ENCODE peak calls at places on chromosomes 2 and 18, in seven cellular contexts. K, U, L, H, G, O and Z are unnamed samples.

GRCh38 chr2:178498137-178498536 is 17.9 kb downstream of the PLEKHA3 start:
- DNase-seq in K (no peak), U (no peak), L (no peak), H (no peak), G (no peak), O (no peak), Z (no peak)

GRCh38 chr2:140775426-140775825 is 1355.4 kb downstream of the LRP1B start:
- DNase-seq in K (no peak), U (no peak), L (no peak), H (no peak), G (no peak), O (no peak), Z (no peak)

GRCh38 chr18:49406863-49407262 is 53.6 kb downstream of the DYM start:
- DNase-seq in K (no peak), U (no peak), L (no peak), H (no peak), G (no peak), O (no peak), Z (no peak)

GRCh38 chr2:213251618-213252017 is 32.6 kb upstream of the SPAG16 start:
- DNase-seq in K (no peak), U (no peak), L (no peak), H (peak), G (no peak), O (no peak), Z (no peak)

GRCh38 chr2:15346624-15347023 is 214.5 kb downstream of the NBAS start:
- DNase-seq in K (no peak), U (no peak), L (no peak), H (no peak), G (no peak), O (no peak), Z (no peak)

GRCh38 chr18:32470136-32470712 is 458 bp downstream of the GAREM1 start:
- DNase-seq in K (peak), U (peak), L (peak), H (peak), G (peak), O (peak), Z (peak)

GRCh38 chr18:45686892-45687611 is 36.9 kb upstream of the SLC14A1 start:
- DNase-seq in K (no peak), U (no peak), L (no peak), H (no peak), G (peak), O (no peak), Z (no peak)

GRCh38 chr2:200756618-200757321 is 54.9 kb upstream of the BZW1 start:
- DNase-seq in K (no peak), U (no peak), L (no peak), H (no peak), G (peak), O (no peak), Z (no peak)

GRCh38 chr2:104930739-104931138 is 76.8 kb downstream of the POU3F3 start:
- DNase-seq in K (no peak), U (no peak), L (no peak), H (no peak), G (no peak), O (no peak), Z (no peak)

GRCh38 chr18:56233595-56233994 is 404.8 kb downstream of the TXNL1 start:
- DNase-seq in K (no peak), U (peak), L (no peak), H (no peak), G (no peak), O (peak), Z (no peak)

GRCh38 chr2:101349893-101350662 is 37.2 kb downstream of the CREG2 start:
- DNase-seq in K (no peak), U (no peak), L (no peak), H (no peak), G (no peak), O (no peak), Z (no peak)

GRCh38 chr18:74631242-74632087 is 33.8 kb downstream of the ZNF407 start:
- DNase-seq in K (no peak), U (no peak), L (no peak), H (no peak), G (no peak), O (no peak), Z (no peak)

GRCh38 chr18:63949068-63949737 is at the start of gene HMSD:
- DNase-seq in K (no peak), U (peak), L (peak), H (peak), G (peak), O (peak), Z (peak)

GRCh38 chr18:62992877-62993365 is 277.6 kb downstream of the PHLPP1 start:
- DNase-seq in K (no peak), U (no peak), L (no peak), H (no peak), G (no peak), O (no peak), Z (no peak)

GRCh38 chr18:33269223-33269622 is 171.3 kb downstream of the CCDC178 start:
- DNase-seq in K (no peak), U (no peak), L (no peak), H (no peak), G (no peak), O (no peak), Z (no peak)

GRCh38 chr2:54067851-54068375 is 47.5 kb upstream of the ACYP2 start:
- DNase-seq in K (no peak), U (no peak), L (no peak), H (no peak), G (no peak), O (no peak), Z (no peak)

GRCh38 chr18:21129586-21130216 is 18.1 kb upstream of the ROCK1 start:
- DNase-seq in K (no peak), U (no peak), L (no peak), H (no peak), G (no peak), O (no peak), Z (no peak)

GRCh38 chr2:62794791-62795190 is 89.3 kb downstream of the EHBP1 start:
- DNase-seq in K (no peak), U (no peak), L (no peak), H (no peak), G (no peak), O (no peak), Z (no peak)

GRCh38 chr2:198499539-198499938 is 695.1 kb downstream of the PLCL1 start:
- DNase-seq in K (no peak), U (peak), L (no peak), H (no peak), G (no peak), O (no peak), Z (no peak)

GRCh38 chr2:118000041-118000440 is 13.8 kb downstream of the CCDC93 start:
- DNase-seq in K (no peak), U (no peak), L (no peak), H (no peak), G (no peak), O (no peak), Z (no peak)

GRCh38 chr2:46657042-46657504 is 177.7 kb downstream of the TMEM247 start:
- DNase-seq in K (no peak), U (no peak), L (peak), H (peak), G (peak), O (peak), Z (no peak)

GRCh38 chr2:65070172-65070830 is 14.1 kb downstream of the CEP68 start:
- DNase-seq in K (no peak), U (no peak), L (no peak), H (peak), G (peak), O (no peak), Z (no peak)

GRCh38 chr18:74249181-74249968 is 42.4 kb downstream of the CYB5A start:
- DNase-seq in K (no peak), U (no peak), L (no peak), H (no peak), G (no peak), O (no peak), Z (peak)

GRCh38 chr2:119820275-119820674 is 60.6 kb downstream of the PTPN4 start:
- DNase-seq in K (no peak), U (peak), L (no peak), H (no peak), G (no peak), O (no peak), Z (no peak)

GRCh38 chr2:105934467-105934866 is 189.8 kb downstream of the NCK2 start:
- DNase-seq in K (no peak), U (no peak), L (no peak), H (peak), G (no peak), O (no peak), Z (no peak)

GRCh38 chr2:106284691-106285202 is 90.6 kb upstream of the UXS1 start:
- DNase-seq in K (no peak), U (no peak), L (no peak), H (no peak), G (no peak), O (no peak), Z (no peak)

DNA sequence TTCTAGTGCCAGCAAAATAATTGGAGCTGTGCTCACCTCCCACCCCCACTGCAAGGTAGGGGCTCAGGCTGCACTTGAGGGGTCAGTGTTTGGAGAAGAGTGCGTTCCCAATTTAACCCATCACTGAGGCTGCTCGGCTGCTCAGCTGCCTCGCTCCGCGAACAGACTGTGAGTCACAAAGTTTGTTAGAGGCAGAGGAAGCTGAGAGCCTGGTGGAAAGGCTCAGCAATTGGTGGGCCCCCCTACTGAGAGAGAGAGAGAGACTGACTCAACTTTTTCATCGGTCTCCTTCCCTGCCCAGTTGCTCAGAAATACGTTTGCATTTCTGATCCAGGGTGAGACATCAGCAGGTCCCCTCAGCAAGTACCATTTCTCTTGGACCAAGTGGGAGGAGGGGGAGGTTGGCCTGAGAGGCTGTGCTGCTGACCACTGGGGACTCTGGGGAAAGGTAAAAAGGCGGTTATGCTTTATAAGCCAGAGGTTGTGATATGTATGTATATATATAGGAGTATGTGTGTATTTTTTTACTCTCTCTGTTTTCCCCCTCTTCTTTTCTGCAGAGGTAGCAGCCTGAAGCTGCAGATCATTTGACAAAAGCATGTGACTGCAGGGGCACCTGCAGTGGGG is 1.5 kb downstream of the EFR3B start:
- DNase-seq in K (no peak), U (no peak), L (no peak), H (peak), G (no peak), O (no peak), Z (no peak)
- TF ChIP-seq POLR2A in K (no peak), U (no peak), L (no peak), H (no peak), G (no peak), O (no peak), Z (no peak)

GRCh38 chr2:218925434-218925833 is 34.0 kb upstream of the CDK5R2 start:
- DNase-seq in K (no peak), U (no peak), L (no peak), H (no peak), G (no peak), O (no peak), Z (no peak)

GRCh38 chr2:218927876-218928275 is 31.6 kb upstream of the CDK5R2 start:
- DNase-seq in K (no peak), U (no peak), L (no peak), H (no peak), G (no peak), O (no peak), Z (no peak)

GRCh38 chr2:218924757-218925156 is 34.7 kb upstream of the CDK5R2 start:
- DNase-seq in K (no peak), U (no peak), L (no peak), H (no peak), G (no peak), O (no peak), Z (no peak)

DNA sequence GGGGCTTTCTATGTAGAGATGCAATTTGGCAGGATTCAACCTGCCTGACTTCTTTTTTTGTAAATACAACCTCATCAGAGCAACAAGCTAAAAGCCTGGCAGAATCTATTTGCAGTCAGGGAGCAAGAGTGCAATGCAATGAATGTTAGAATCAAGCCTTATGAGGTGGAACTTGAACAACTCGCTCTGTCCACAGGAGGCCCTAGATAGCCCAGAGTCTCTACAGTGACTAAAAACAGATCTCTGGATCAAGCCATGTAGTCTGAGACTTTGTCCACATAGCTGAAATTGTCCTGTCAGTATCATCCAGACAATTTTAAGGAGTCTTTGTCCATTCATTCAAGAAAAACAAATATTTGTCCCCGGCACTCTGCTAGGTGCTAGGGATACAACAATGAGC is 32.1 kb upstream of the CDK5R2 start:
- DNase-seq in K (no peak), U (no peak), L (no peak), H (no peak), G (no peak), O (no peak), Z (no peak)
- TF ChIP-seq CTCF in K (no peak), U (no peak), L (no peak), H (no peak), G (no peak), O (no peak), Z (no peak)

DNA sequence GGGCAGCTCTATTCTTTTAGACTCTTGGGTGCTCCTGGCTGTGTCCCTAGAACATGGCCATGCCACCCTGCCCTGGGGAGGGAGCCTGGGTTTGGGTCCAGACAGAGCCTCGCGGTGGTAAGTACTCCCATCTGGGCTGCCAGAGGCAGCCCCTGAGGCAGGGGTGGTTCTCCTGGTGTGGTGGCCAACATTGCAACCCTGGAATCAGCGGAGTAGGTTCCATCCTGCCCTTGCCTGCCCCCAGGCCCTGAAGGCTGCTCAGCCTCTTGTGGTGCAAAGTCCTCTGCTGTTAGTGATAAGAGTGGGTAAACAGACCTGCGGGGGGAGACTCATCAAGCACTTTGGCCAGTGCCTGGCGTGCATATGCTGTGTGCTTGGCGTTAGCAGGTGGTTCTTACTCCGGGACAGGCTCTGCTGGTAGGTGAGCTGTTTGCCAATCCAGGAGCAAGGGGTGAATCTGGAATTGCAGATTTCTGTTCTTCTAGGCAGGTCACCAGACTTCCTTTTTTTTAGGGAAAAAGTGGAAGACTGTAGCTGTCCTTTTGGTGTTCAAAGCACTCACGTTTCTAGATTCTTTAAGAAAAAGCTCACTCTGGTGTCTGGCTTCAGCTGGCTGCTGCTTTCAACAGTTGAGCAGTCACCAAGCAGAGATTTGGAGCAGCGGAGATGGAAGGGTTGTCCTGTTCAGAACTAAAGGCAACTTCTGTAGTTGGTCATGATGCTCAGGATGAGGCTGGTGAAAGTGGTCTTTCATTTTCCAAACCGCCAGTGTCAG is 3.2 kb downstream of the CNNM3 start:
- DNase-seq in K (no peak), U (no peak), L (no peak), H (no peak), G (peak), O (no peak), Z (no peak)
- TF ChIP-seq POLR2A in K (no peak), U (no peak), L (no peak), H (no peak), G (no peak), O (no peak), Z (no peak)

DNA sequence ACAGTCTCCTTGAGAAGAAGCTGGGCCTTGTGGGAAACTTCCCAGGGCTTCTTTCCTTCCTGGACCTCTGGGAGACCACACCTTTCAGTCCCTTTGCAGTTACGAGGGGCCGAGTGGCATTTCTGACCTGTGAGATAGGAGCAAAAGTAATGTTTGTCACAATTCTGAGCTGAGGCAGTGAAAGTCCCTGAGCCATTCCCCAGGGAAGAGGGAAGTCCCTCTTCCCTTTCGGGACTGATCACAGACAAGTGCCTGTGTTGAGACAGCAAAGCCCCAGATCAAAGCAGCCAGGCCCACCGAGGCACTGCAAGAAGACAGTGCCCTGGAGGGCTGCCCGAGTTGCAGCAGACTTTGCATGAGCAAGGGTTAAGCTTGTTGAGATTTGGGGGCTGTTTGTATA is 41.9 kb downstream of the RHOB start:
- DNase-seq in K (no peak), U (no peak), L (no peak), H (no peak), G (no peak), O (no peak), Z (peak)
- TF ChIP-seq CTCF in K (no peak), U (no peak), L (no peak), H (no peak), G (no peak), O (no peak), Z (no peak)

GRCh38 chr18:712401-713134 is at the start of gene ENOSF1:
- DNase-seq in K (peak), U (peak), L (peak), H (peak), G (peak), O (peak), Z (peak)
- TF ChIP-seq POLR2A in K (peak), U (peak), L (no peak), H (no peak), G (peak), O (no peak), Z (no peak)

DNA sequence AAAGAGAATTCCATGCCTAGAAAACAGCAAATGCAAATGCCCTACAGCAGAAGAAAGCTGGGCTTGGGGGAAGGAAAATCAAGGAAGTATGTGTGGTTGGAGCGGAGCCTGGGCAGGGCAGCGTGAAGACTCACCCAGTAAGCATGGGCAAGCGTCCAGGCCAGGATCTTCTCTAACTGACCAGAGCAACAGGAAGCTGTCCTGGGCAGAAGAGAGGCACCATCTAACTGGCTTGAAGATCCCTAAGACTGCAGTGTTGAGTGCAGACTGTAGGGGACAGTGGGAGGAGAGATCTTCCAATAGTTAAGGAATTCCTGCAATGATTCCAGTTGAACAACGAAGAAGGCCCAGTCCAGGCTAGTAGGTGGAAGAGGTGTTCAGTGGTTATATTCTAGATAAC is 57.9 kb downstream of the NXPH2 start:
- DNase-seq in K (no peak), U (no peak), L (no peak), H (peak), G (no peak), O (no peak), Z (no peak)
- TF ChIP-seq CTCF in K (no peak), U (no peak), L (no peak), H (no peak), G (no peak), O (no peak), Z (no peak)

DNA sequence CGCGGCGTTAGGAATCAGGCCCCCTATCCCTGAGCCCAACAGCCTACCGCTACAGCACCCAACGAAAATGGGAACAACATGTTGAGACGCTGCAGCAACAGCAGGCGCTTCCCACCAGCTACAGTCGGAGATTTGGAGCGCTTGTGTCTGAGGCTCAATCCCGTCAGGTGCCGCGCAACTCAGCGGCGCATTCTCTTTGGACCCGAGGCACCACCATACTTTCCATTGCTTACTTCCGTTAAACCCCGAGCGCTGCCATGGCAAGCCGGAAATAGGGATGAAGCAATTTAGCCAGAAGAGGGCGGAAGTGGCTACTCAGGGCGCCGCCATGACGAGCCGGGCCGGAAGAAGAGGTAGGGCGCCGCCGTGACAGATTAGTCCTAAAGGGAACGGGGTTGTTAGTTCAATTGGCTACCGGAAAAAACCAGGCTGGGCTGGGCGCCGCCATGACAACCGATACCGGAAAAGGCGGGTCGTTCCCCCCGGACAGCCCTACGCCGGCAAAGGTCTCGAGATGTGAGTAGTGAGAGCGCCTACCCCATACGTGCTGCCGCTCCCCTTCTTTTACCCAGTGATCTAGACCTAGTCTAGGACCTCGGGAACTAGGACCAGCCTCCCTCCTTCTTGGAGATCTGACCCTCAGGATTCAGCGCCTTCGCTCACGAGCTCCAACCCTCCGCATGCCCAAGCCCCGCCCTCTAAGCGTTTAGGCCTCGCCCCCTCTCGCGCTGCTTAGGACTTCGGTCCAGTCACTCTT is at the start of gene CHCHD5:
- DNase-seq in K (peak), U (peak), L (peak), H (peak), G (peak), O (peak), Z (peak)
- TF ChIP-seq POLR2A in K (peak), U (peak), L (peak), H (no peak), G (peak), O (no peak), Z (no peak)